ENCODE peak calls at places on chromosomes 16 and 17, in four cellular contexts. P is trophoblast cell, O is IMR-90, R is H9. I is an unnamed sample.

GRCh38 chr17:27511154-27511553 is 54.9 kb downstream of the KSR1 start:
- DNase-seq in P (no peak), O (no peak), R (no peak), I (no peak)

GRCh38 chr16:30077656-30078055 is 1.9 kb downstream of the PPP4C start:
- DNase-seq in P (no peak), O (peak), R (no peak), I (no peak)

GRCh38 chr16:89701425-89702406 is at the start of gene SPATA2L:
- DNase-seq in P (peak), O (peak), R (peak), I (peak)

GRCh38 chr16:89097528-89097846 is 3.8 kb downstream of the ACSF3 start:
- DNase-seq in P (no peak), O (no peak), R (no peak), I (no peak)

GRCh38 chr16:85681255-85681654 is 7.5 kb downstream of the GINS2 start:
- DNase-seq in P (peak), O (no peak), R (no peak), I (no peak)

GRCh38 chr17:2706911-2707510 is 4.6 kb downstream of the CLUH start:
- DNase-seq in P (no peak), O (no peak), R (no peak), I (no peak)

GRCh38 chr17:34443832-34444469 is 80.9 kb upstream of the CCL1 start:
- DNase-seq in P (peak), O (no peak), R (peak), I (peak)

GRCh38 chr17:32125848-32126153 is 16.5 kb upstream of the RHOT1 start:
- DNase-seq in P (no peak), O (no peak), R (no peak), I (no peak)

GRCh38 chr17:70408768-70409167 is 239.4 kb downstream of the KCNJ2 start:
- DNase-seq in P (no peak), O (no peak), R (no peak), I (no peak)

GRCh38 chr16:24852281-24852721 is 6.5 kb downstream of the SLC5A11 start:
- DNase-seq in P (no peak), O (no peak), R (no peak), I (no peak)

GRCh38 chr17:81701288-81702071 is 1.7 kb upstream of the MRPL12 start:
- DNase-seq in P (no peak), O (no peak), R (no peak), I (no peak)

GRCh38 chr16:85912271-85912974 is 13.5 kb downstream of the IRF8 start:
- DNase-seq in P (peak), O (peak), R (no peak), I (no peak)

GRCh38 chr17:46995841-46996571 is 17.0 kb upstream of the RPRML start:
- DNase-seq in P (peak), O (peak), R (no peak), I (no peak)

GRCh38 chr16:22189473-22190168 is 16.5 kb upstream of the EEF2K start:
- DNase-seq in P (peak), O (peak), R (peak), I (no peak)

GRCh38 chr17:55587608-55588139 is 76.4 kb upstream of the SMIM36 start:
- DNase-seq in P (no peak), O (peak), R (no peak), I (no peak)

GRCh38 chr17:28347261-28347891 is 10.0 kb downstream of the POLDIP2 start:
- DNase-seq in P (peak), O (peak), R (peak), I (no peak)

GRCh38 chr17:12463102-12463501 is 202.6 kb upstream of the MYOCD start:
- DNase-seq in P (peak), O (peak), R (no peak), I (no peak)

GRCh38 chr16:59047114-59047513 is 313.0 kb upstream of the GOT2 start:
- DNase-seq in P (no peak), O (no peak), R (no peak), I (no peak)

GRCh38 chr16:19479302-19479721 is 42.6 kb downstream of the GDE1 start:
- DNase-seq in P (peak), O (no peak), R (no peak), I (no peak)

GRCh38 chr16:2900526-2901075 is 11.1 kb upstream of the FLYWCH1 start:
- DNase-seq in P (no peak), O (no peak), R (no peak), I (no peak)

GRCh38 chr17:74210191-74211140 is 2.9 kb upstream of the TTYH2 start:
- DNase-seq in P (peak), O (peak), R (peak), I (peak)

GRCh38 chr17:41061969-41062368 is 2.1 kb upstream of the KRTAP2-3 start:
- DNase-seq in P (peak), O (peak), R (no peak), I (no peak)

GRCh38 chr16:77877712-77878111 is 89.3 kb downstream of the VAT1L start:
- DNase-seq in P (no peak), O (peak), R (no peak), I (no peak)

GRCh38 chr17:31251618-31252328 is 45.3 kb downstream of the OMG start:
- DNase-seq in P (no peak), O (no peak), R (no peak), I (no peak)

GRCh38 chr17:81049973-81050551 is 15.1 kb downstream of the BAIAP2 start:
- DNase-seq in P (peak), O (no peak), R (peak), I (no peak)

GRCh38 chr16:56113223-56113622 is 78.1 kb upstream of the GNAO1 start:
- DNase-seq in P (no peak), O (no peak), R (no peak), I (no peak)

GRCh38 chr17:39755550-39756375 is 18.0 kb downstream of the GRB7 start:
- DNase-seq in P (no peak), O (peak), R (peak), I (no peak)

GRCh38 chr16:79098897-79099296 is 501.6 kb downstream of the MAF start:
- DNase-seq in P (no peak), O (no peak), R (no peak), I (no peak)

GRCh38 chr17:44386182-44386525 is 3.3 kb downstream of the ITGA2B start:
- DNase-seq in P (no peak), O (no peak), R (no peak), I (no peak)

GRCh38 chr17:77694391-77695363 is 263.8 kb upstream of the TNRC6C start:
- DNase-seq in P (no peak), O (no peak), R (peak), I (no peak)

GRCh38 chr16:58120216-58120615 is 9.0 kb downstream of the CFAP20 start:
- DNase-seq in P (no peak), O (no peak), R (no peak), I (no peak)

GRCh38 chr16:57115504-57116182 is 23.3 kb downstream of the CPNE2 start:
- DNase-seq in P (no peak), O (peak), R (no peak), I (peak)

GRCh38 chr16:67150058-67150832 is 553 bp downstream of the B3GNT9 start:
- DNase-seq in P (no peak), O (peak), R (peak), I (no peak)

GRCh38 chr17:44398692-44399691 is 9.5 kb upstream of the ITGA2B start:
- DNase-seq in P (peak), O (peak), R (no peak), I (no peak)

GRCh38 chr16:55822280-55822810 is 10.6 kb downstream of the CES1 start:
- DNase-seq in P (no peak), O (no peak), R (no peak), I (no peak)

GRCh38 chr17:21613071-21613429 is 79.3 kb upstream of the KCNJ18 start:
- DNase-seq in P (no peak), O (no peak), R (no peak), I (no peak)

GRCh38 chr17:73172252-73172651 is 7.4 kb downstream of the SSTR2 start:
- DNase-seq in P (no peak), O (no peak), R (no peak), I (no peak)

GRCh38 chr16:86798247-86799041 is 220.1 kb downstream of the FOXL1 start:
- DNase-seq in P (no peak), O (no peak), R (no peak), I (no peak)

GRCh38 chr17:76537578-76538280 is at the start of gene CYGB:
- DNase-seq in P (peak), O (no peak), R (no peak), I (no peak)

GRCh38 chr17:76538941-76539340 is 903 bp upstream of the PRCD start:
- DNase-seq in P (no peak), O (no peak), R (no peak), I (no peak)

GRCh38 chr17:76537288-76537577 is 276 bp downstream of the CYGB start:
- DNase-seq in P (peak), O (peak), R (peak), I (no peak)

GRCh38 chr17:76539631-76540271 is at the start of gene PRCD:
- DNase-seq in P (no peak), O (no peak), R (peak), I (no peak)

GRCh38 chr17:76538281-76538931 is 897 bp upstream of the CYGB start:
- DNase-seq in P (no peak), O (no peak), R (peak), I (no peak)
- H3K14ac ChIP-seq in P (no peak), O (no peak), R (no peak), I (no peak)

GRCh38 chr16:11597268-11597690 is 10.6 kb upstream of the LITAF start:
- DNase-seq in P (peak), O (no peak), R (no peak), I (no peak)
- H2BK120ac ChIP-seq in P (no peak), O (peak), R (no peak), I (no peak)

DNA sequence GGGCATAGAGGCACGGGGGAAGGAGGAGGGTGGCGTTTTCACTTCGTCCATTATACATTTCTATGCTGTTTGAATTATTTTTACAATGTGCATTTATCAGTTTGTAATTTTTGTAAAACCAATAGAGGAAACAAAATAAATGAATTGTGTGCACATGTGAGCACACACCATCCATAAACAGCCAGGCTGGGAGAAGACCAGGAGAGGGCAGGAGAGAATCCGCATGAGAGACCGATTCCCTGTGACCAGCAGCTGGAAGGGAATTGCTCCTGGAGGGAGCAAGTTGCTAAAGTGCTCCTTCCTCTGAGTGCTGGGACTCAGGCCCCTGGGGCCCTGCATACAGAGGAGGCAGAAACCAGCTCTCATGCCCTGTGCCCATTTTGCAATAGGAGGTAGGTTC is 126.0 kb downstream of the ABCC12 start:
- DNase-seq in P (no peak), O (no peak), R (no peak), I (no peak)
- H3K23ac ChIP-seq in P (no peak), O (no peak), R (no peak), I (no peak)

DNA sequence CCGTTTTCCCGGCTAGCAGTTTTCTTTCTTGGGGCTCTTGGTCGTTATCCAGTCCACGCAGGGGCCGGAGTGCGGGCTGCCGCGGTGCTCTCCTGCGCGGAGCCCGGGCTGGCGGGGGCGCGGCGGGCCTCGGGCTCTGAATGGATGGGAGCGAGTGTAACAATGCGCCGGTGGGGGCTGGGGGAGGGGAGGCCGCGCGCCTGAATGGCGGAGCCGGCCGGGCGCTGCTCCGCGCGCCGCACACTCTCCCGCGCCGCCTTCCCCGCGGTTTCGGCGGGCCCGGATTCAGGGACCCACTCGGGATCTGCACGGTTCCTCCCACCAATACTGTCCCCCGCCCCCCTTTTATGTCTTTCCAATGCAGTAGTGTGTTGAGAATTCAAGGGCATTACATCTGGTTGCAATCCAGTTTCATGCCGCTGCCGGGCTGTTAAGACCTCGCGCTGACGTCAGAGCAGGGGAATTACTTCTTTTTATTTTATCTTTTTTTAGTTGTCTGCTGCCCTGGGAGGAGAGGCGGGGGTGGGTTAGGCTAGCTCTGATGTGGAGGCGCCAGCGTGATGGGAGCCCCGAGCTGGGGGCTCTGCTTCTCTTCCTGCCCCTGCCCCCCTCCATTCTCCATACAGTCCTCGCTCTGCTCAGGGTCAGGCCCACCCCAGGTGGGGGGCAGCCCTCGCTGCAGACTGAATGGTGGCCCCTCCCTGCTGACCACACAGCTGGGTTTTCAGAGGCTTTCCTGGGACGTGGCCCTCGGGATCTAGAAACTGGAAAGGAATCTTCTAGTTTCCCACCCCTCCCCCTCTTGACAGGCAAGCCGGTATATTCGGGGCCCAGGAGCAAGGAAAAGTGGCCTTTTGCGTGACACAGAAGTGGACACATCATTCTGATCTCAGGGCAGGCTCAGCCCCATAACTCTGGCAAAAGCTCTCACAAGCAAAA is 1.7 kb downstream of the RAI1 start:
- DNase-seq in P (peak), O (peak), R (peak), I (no peak)
- H3K14ac ChIP-seq in P (peak), O (peak), R (no peak), I (peak)

DNA sequence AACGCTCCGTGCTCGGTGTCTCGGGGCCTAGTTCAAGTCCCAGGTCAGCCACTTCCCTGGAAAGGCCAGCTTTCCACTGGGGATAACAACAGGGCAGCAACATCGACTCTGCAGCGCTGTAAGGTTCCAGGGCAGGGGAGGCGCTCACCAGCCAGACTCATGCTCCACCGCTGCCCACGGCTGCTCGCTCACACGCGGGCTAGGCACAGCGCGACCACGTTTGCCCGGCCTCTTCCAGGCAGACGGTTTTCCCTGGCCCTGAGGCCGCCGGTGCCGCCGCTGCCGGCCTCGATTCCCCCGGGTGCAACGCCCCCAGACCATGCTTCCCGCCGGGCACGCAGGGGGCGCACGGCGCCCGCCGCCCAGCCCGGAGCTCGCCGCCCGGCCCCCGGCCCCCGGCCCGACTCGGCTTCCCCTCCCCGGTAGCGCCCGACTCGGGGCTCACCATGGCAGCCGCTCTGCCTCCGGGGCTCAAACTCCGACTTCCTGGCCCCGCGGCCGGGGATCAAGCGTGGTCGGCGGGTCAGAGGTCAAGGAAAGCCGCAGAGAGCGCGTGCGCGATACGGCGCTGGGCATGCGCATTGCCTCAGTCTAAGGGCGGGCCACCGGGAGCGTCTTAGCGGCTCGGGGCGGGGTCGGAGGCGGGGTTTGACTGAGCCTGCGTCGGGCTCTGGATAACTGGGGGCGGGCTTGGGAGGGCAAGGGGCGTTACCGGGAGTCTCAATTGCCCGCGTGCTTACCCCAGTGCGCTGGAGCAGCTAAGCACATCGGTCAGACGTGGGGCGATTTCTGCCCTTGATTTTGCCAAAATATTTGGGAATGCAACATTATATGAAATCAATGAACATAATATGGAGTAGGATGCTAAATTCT is at the start of gene PAM16:
- DNase-seq in P (peak), O (peak), R (peak), I (peak)
- H2BK120ac ChIP-seq in P (peak), O (peak), R (no peak), I (no peak)

I was measured in neuronal stem cell.